ENCODE peak calls at places on chromosomes 2 and 18, in seven cellular contexts. C, D, T, Y, P, R and I are unnamed samples.

GRCh38 chr2:10327896-10328666 is 25.4 kb downstream of the HPCAL1 start:
- DNase-seq in D (no peak), R (no peak), T (no peak), P (no peak), Y (no peak), C (no peak), I (no peak)

GRCh38 chr18:9475643-9476580 is 599 bp downstream of the RALBP1 start:
- DNase-seq in C (no peak), D (peak; percentile 55), P (peak; percentile 4), Y (peak; percentile 67), T (no peak), R (peak; percentile 44), I (peak; percentile 58)

GRCh38 chr2:48397846-48398245 is 132.1 kb upstream of the STON1 start:
- DNase-seq in Y (no peak), P (no peak), R (no peak), C (no peak), T (no peak), D (no peak), I (no peak)

GRCh38 chr2:118321436-118322100 is 233.3 kb downstream of the INSIG2 start:
- DNase-seq in Y (no peak), R (no peak), D (no peak), P (no peak), T (no peak), C (peak; percentile 37), I (no peak)

GRCh38 chr2:178306351-178307073 is 112.2 kb downstream of the OSBPL6 start:
- DNase-seq in Y (peak; percentile 57), R (peak; percentile 30), C (peak; percentile 83), T (no peak), D (peak; percentile 23), P (no peak), I (peak; percentile 10)

GRCh38 chr2:234203135-234203984 is 152.9 kb downstream of the SPP2 start:
- DNase-seq in P (peak; percentile 91), R (no peak), Y (no peak), T (peak; percentile 97), C (no peak), D (no peak), I (no peak)

GRCh38 chr2:69957970-69958369 is 3.5 kb downstream of the ASPRV1 start:
- DNase-seq in P (no peak), D (no peak), T (no peak), Y (no peak), R (no peak), C (no peak), I (no peak)

GRCh38 chr2:207815254-207815653 is 45.5 kb upstream of the FZD5 start:
- DNase-seq in Y (no peak), C (no peak), P (no peak), R (no peak), D (no peak), T (no peak), I (no peak)

GRCh38 chr2:65604246-65604645 is 171.8 kb upstream of the SPRED2 start:
- DNase-seq in T (no peak), C (peak; percentile 16), P (peak; percentile 30), Y (no peak), D (no peak), R (no peak), I (no peak)

GRCh38 chr2:174350018-174350417 is 15.3 kb downstream of the SP9 start:
- DNase-seq in Y (no peak), P (peak; percentile 9), T (no peak), C (peak; percentile 17), D (no peak), R (no peak), I (no peak)